ENCODE peak calls at places on chromosomes 4 and X, in five cellular contexts. K is heart right ventricle, S is right atrium auricular region, U is A549, O is psoas muscle. G is an unnamed sample. For H3K4me1, the result is how much of the 10 kb centered on the place peaks cover.

GRCh38 chr4:152390216-152390615 is 145.7 kb downstream of the FBXW7 start:
- DNase-seq in K (no peak), S (no peak), U (no peak), O (no peak), G (no peak)

GRCh38 chrX:91081873-91082272 is 352.8 kb upstream of the PABPC5 start:
- DNase-seq in K (no peak), S (no peak), U (no peak), O (no peak), G (no peak)

GRCh38 chrX:101993335-101993734 is 61.5 kb upstream of the ZMAT1 start:
- DNase-seq in K (no peak), S (no peak), U (no peak), O (no peak), G (no peak)

GRCh38 chr4:102055805-102056204 is 265.3 kb downstream of the BANK1 start:
- DNase-seq in K (no peak), S (no peak), U (no peak), O (no peak), G (no peak)

GRCh38 chrX:120450163-120450562 is 18.9 kb downstream of the LAMP2 start:
- DNase-seq in K (no peak), S (no peak), U (no peak), O (no peak), G (no peak)

GRCh38 chrX:40433160-40433559 is 147.6 kb upstream of the ATP6AP2 start:
- DNase-seq in K (no peak), S (no peak), U (no peak), O (no peak), G (no peak)

GRCh38 chr4:17544205-17544604 is 29.2 kb downstream of the CLRN2 start:
- DNase-seq in K (no peak), S (no peak), U (no peak), O (no peak), G (no peak)

GRCh38 chrX:149830192-149830873 is 48.6 kb downstream of the MAGEA9 start:
- DNase-seq in K (no peak), S (no peak), U (no peak), O (no peak), G (no peak)

GRCh38 chr4:155666701-155667537 is at the start of gene GUCY1A1:
- DNase-seq in K (peak), S (peak), U (no peak), O (peak), G (peak)

GRCh38 chr4:1533501-1534064 is 127.3 kb upstream of the NKX1-1 start:
- DNase-seq in K (peak), S (no peak), U (no peak), O (peak), G (no peak)

GRCh38 chr4:8916251-8916913 is 44.7 kb upstream of the HMX1 start:
- DNase-seq in K (no peak), S (peak), U (no peak), O (peak), G (no peak)

GRCh38 chr4:71026086-71026485 is 32.6 kb downstream of the DCK start:
- DNase-seq in K (no peak), S (no peak), U (peak), O (no peak), G (no peak)

GRCh38 chr4:184375027-184375426 is 99.3 kb downstream of the IRF2 start:
- DNase-seq in K (no peak), S (no peak), U (no peak), O (no peak), G (no peak)

GRCh38 chr4:124167602-124168001 is 544.9 kb downstream of the ANKRD50 start:
- DNase-seq in K (no peak), S (no peak), U (no peak), O (no peak), G (no peak)

GRCh38 chr4:6307230-6307629 is 37.6 kb downstream of the WFS1 start:
- DNase-seq in K (no peak), S (no peak), U (no peak), O (no peak), G (no peak)

GRCh38 chr4:6306299-6306698 is 36.6 kb downstream of the WFS1 start:
- DNase-seq in K (no peak), S (no peak), U (no peak), O (no peak), G (no peak)

GRCh38 chr4:6307891-6308290 is 38.2 kb downstream of the WFS1 start:
- DNase-seq in K (no peak), S (no peak), U (no peak), O (no peak), G (no peak)

GRCh38 chr4:6309755-6310154 is 40.1 kb downstream of the WFS1 start:
- DNase-seq in K (no peak), S (no peak), U (no peak), O (no peak), G (no peak)

DNA sequence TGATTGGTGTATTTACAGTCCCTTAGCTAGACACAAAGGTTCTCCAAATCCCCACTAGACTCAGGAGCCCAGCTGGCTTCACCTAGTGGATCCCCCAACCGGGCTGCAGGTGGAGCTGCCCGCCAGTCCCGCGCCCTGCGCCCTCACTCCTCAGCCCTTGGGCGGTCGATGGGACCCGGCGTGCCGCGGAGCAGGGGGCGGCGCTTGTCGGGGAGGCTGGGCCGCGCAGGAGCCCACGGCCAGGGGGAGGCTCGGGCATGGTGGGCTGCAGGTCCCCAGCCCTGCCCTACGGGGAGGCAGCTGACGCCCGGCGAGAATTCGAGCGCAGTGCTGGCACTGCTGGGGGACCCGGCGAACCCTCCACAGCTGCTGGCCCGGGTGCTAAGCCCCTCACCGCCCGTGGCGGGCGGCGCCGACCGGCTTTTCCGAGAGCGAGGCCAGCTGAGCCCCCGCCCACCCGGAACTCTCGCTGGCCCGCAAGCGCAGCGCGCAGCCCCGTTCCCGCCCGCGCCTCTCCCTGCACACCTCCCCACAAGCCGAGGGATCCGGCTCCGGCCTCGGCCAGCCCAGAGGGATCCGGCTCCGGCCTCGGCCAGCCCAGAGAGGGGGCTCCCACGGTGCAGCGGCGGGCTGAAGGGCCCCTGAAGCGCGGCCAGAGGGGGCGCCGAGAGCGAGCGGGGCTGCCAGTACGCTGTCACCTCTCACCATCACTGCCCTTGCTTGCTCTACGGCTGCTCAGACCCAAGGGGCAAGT is 39.4 kb downstream of the WFS1 start:
- DNase-seq in K (peak), S (no peak), U (no peak), O (no peak), G (no peak)
- TF ChIP-seq CTCF in K (peak), S (no peak), U (no peak), O (no peak), G (no peak)

DNA sequence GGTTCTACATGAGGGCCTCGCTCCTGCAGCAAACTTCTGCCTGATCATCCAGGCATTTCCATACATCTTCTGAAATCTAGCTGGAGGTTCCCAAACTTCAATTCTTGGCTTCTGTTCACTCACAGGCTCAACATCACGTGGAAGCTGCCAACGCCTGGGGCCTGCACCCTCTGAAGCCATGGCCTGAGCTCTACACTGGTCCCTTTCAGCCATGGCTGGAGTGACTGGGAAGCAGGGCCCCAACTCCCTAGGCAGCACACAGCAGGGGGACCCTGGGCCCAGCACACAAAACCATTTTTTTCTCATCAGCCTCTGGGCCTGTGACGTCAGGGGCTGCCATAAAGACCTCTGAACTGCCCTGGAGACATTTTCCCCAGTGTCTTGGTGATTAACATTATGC is 542.7 kb downstream of the TLL1 start:
- DNase-seq in K (no peak), S (no peak), U (no peak), O (no peak), G (no peak)
- H3K27ac ChIP-seq in K (no peak), S (no peak), U (no peak), O (no peak), G (no peak)

GRCh38 chr4:109434793-109435080 is 1.1 kb downstream of the SEC24B start:
- DNase-seq in K (no peak), S (no peak), U (no peak), O (no peak), G (no peak)
- H3K4me1 ChIP-seq in K (under half), S (half or more), U (under half), O (half or more), G (under half)

GRCh38 chr4:41177016-41177415 is 37.3 kb downstream of the APBB2 start:
- DNase-seq in K (no peak), S (no peak), U (no peak), O (no peak), G (no peak)
- TF ChIP-seq CTCF in K (no peak), S (no peak), U (no peak), O (no peak), G (no peak)

G was measured in pancreas.